ENCODE peak calls at places on chromosome X, in ten cellular contexts. U, V, K, A, F, C, Z, R, D and B are unnamed samples.

GRCh38 chrX:22323541-22323940 is 50.8 kb downstream of the CBLL2 start:
- DNase-seq in U (peak; percentile 82), V (peak; percentile 77), K (no peak), A (no peak), F (no peak), C (no peak), Z (no peak), R (no peak), D (no peak), B (no peak)

GRCh38 chrX:53594354-53594753 is 92.2 kb downstream of the HUWE1 start:
- DNase-seq in U (peak; percentile 57), V (peak; percentile 70), K (no peak), A (no peak), F (no peak), C (no peak), Z (no peak), R (no peak), D (no peak), B (no peak)

GRCh38 chrX:41137589-41137988 is 52.3 kb downstream of the USP9X start:
- DNase-seq in U (peak; percentile 36), V (peak; percentile 19), K (no peak), A (no peak), F (no peak), C (no peak), Z (no peak), R (no peak), D (no peak), B (no peak)

GRCh38 chrX:130575831-130576404 is 174.1 kb downstream of the RBMX2 start:
- DNase-seq in U (peak; percentile 50), V (peak; percentile 33), K (peak; percentile 25), A (no peak), F (peak; percentile 2), C (peak; percentile 40), Z (no peak), R (no peak), D (no peak), B (peak; percentile 20)

GRCh38 chrX:85111347-85111746 is 107.7 kb downstream of the APOOL start:
- DNase-seq in U (peak; percentile 31), V (peak; percentile 5), K (peak; percentile 26), A (no peak), F (no peak), C (no peak), Z (no peak), R (no peak), D (no peak), B (no peak)

GRCh38 chrX:126770179-126770578 is 49.4 kb upstream of the PRR32 start:
- DNase-seq in U (peak; percentile 0), V (no peak), K (no peak), A (no peak), F (no peak), C (peak; percentile 64), Z (no peak), R (no peak), D (no peak), B (no peak)

GRCh38 chrX:138740361-138740760 is 28.8 kb upstream of the FGF13 start:
- DNase-seq in U (no peak), V (no peak), K (no peak), A (no peak), F (no peak), C (no peak), Z (no peak), R (no peak), D (no peak), B (no peak)

GRCh38 chrX:75603833-75604232 is 81.0 kb upstream of the ZDHHC15 start:
- DNase-seq in U (peak; percentile 40), V (peak; percentile 28), K (no peak), A (no peak), F (no peak), C (peak; percentile 21), Z (no peak), R (no peak), D (no peak), B (no peak)

GRCh38 chrX:39445336-39445735 is 644.1 kb downstream of the MID1IP1 start:
- DNase-seq in U (no peak), V (no peak), K (peak; percentile 41), A (no peak), F (no peak), C (peak; percentile 25), Z (no peak), R (no peak), D (no peak), B (no peak)

GRCh38 chrX:57565198-57565597 is 26.6 kb upstream of the ZXDB start:
- DNase-seq in U (no peak), V (no peak), K (no peak), A (no peak), F (no peak), C (peak; percentile 11), Z (no peak), R (no peak), D (no peak), B (no peak)

GRCh38 chrX:70001708-70002341 is 47.9 kb downstream of the AWAT2 start:
- DNase-seq in U (no peak), V (no peak), K (no peak), A (no peak), F (no peak), C (no peak), Z (no peak), R (no peak), D (no peak), B (no peak)

GRCh38 chrX:7076245-7076661 is 71.3 kb upstream of the STS start:
- DNase-seq in U (no peak), V (no peak), K (no peak), A (no peak), F (no peak), C (no peak), Z (no peak), R (no peak), D (no peak), B (no peak)

GRCh38 chrX:131802836-131803626 is 220.1 kb upstream of the STK26 start:
- DNase-seq in U (no peak), V (peak; percentile 52), K (peak; percentile 73), A (peak; percentile 85), F (no peak), C (peak; percentile 28), Z (no peak), R (no peak), D (no peak), B (no peak)

GRCh38 chrX:122770581-122770980 is 413.5 kb upstream of the GRIA3 start:
- DNase-seq in U (no peak), V (no peak), K (no peak), A (no peak), F (no peak), C (no peak), Z (no peak), R (no peak), D (no peak), B (no peak)
- H3K27ac ChIP-seq in U (no peak overlapping the region), V (no peak overlapping the region), K (no peak overlapping the region), A (no peak overlapping the region), F (no peak overlapping the region), C (no peak overlapping the region), Z (no peak overlapping the region), R (no peak overlapping the region), D (no peak overlapping the region), B (no peak overlapping the region)

GRCh38 chrX:404656-405055 is 17.9 kb upstream of the PPP2R3B start:
- DNase-seq in U (no peak), V (no peak), K (no peak), A (no peak), F (no peak), C (no peak), Z (no peak), R (no peak), D (no peak), B (no peak)

GRCh38 chrX:405149-405548 is 18.4 kb upstream of the PPP2R3B start:
- DNase-seq in U (no peak), V (no peak), K (no peak), A (no peak), F (no peak), C (no peak), Z (no peak), R (no peak), D (no peak), B (no peak)

GRCh38 chrX:400258-400657 is 13.6 kb upstream of the PPP2R3B start:
- DNase-seq in U (no peak), V (no peak), K (no peak), A (no peak), F (no peak), C (no peak), Z (no peak), R (no peak), D (no peak), B (no peak)

GRCh38 chrX:397575-397974 is 10.9 kb upstream of the PPP2R3B start:
- DNase-seq in U (no peak), V (peak; percentile 46), K (no peak), A (no peak), F (no peak), C (peak; percentile 81), Z (no peak), R (no peak), D (no peak), B (no peak)

GRCh38 chrX:402857-403256 is 16.1 kb upstream of the PPP2R3B start:
- DNase-seq in U (no peak), V (no peak), K (no peak), A (no peak), F (no peak), C (no peak), Z (no peak), R (no peak), D (no peak), B (no peak)
- H3K27ac ChIP-seq in U (no peak overlapping the region), V (no peak overlapping the region), K (no peak overlapping the region), A (no peak overlapping the region), F (no peak overlapping the region), C (no peak overlapping the region), Z (no peak overlapping the region), R (no peak overlapping the region), D (no peak overlapping the region), B (no peak overlapping the region)

GRCh38 chrX:45324941-45325340 is 124.3 kb upstream of the DIPK2B start:
- DNase-seq in U (no peak), V (peak; percentile 52), K (no peak), A (no peak), F (no peak), C (no peak), Z (no peak), R (no peak), D (no peak), B (no peak)

GRCh38 chrX:45320191-45320590 is 119.5 kb upstream of the DIPK2B start:
- DNase-seq in U (no peak), V (no peak), K (no peak), A (no peak), F (no peak), C (no peak), Z (no peak), R (no peak), D (no peak), B (no peak)

GRCh38 chrX:45322820-45323219 is 122.1 kb upstream of the DIPK2B start:
- DNase-seq in U (peak; percentile 47), V (peak; percentile 45), K (no peak), A (no peak), F (no peak), C (peak; percentile 27), Z (no peak), R (no peak), D (no peak), B (no peak)

GRCh38 chrX:45322382-45322781 is 121.7 kb upstream of the DIPK2B start:
- DNase-seq in U (peak; percentile 81), V (peak; percentile 83), K (peak; percentile 48), A (no peak), F (peak; percentile 1), C (peak; percentile 74), Z (no peak), R (no peak), D (no peak), B (peak; percentile 42)

GRCh38 chrX:45323387-45323786 is 122.7 kb upstream of the DIPK2B start:
- DNase-seq in U (no peak), V (no peak), K (no peak), A (no peak), F (no peak), C (no peak), Z (no peak), R (no peak), D (peak; percentile 16), B (no peak)
- H3K27ac ChIP-seq in U (no peak overlapping the region), V (no peak overlapping the region), K (no peak overlapping the region), A (no peak overlapping the region), F (no peak overlapping the region), C (no peak overlapping the region), Z (no peak overlapping the region), R (no peak overlapping the region), D (peak overlapping the region; percentile 64), B (no peak overlapping the region)

GRCh38 chrX:134688839-134689238 is 30.6 kb upstream of the PLAC1 start:
- DNase-seq in U (peak; percentile 78), V (peak; percentile 76), K (no peak), A (no peak), F (no peak), C (no peak), Z (no peak), R (no peak), D (no peak), B (no peak)
- H3K27ac ChIP-seq in U (peak overlapping the region; percentile 63), V (no peak overlapping the region), K (no peak overlapping the region), A (no peak overlapping the region), F (no peak overlapping the region), C (no peak overlapping the region), Z (no peak overlapping the region), R (no peak overlapping the region), D (peak overlapping the region; percentile 77), B (no peak overlapping the region)